ENCODE peak calls at places on chromosomes 13 and 19, in six cellular contexts. Y, E, Z, R, U and W are unnamed samples.

GRCh38 chr19:56091751-56092546 is 29.1 kb downstream of the ZNF787 start:
- DNase-seq in Y (no peak), E (no peak), Z (no peak), R (no peak), U (no peak), W (no peak)

GRCh38 chr19:42512130-42512636 is 16.1 kb downstream of the CEACAM1 start:
- DNase-seq in Y (no peak), E (no peak), Z (no peak), R (no peak), U (no peak), W (no peak)

GRCh38 chr19:35708391-35708790 is 4.0 kb downstream of the ZBTB32 start:
- DNase-seq in Y (no peak), E (no peak), Z (no peak), R (no peak), U (no peak), W (no peak)

GRCh38 chr19:34645551-34645950 is 31.4 kb downstream of the SCGB2B2 start:
- DNase-seq in Y (no peak), E (no peak), Z (no peak), R (no peak), U (no peak), W (no peak)

GRCh38 chr13:108621421-108621820 is 8.0 kb upstream of the MYO16 start:
- DNase-seq in Y (no peak), E (no peak), Z (no peak), R (no peak), U (no peak), W (no peak)

GRCh38 chr13:106689906-106690305 is 122.0 kb upstream of the ARGLU1 start:
- DNase-seq in Y (no peak), E (no peak), Z (no peak), R (no peak), U (no peak), W (no peak)

GRCh38 chr19:5951338-5951861 is 26.5 kb downstream of the RANBP3 start:
- DNase-seq in Y (peak), E (no peak), Z (no peak), R (no peak), U (no peak), W (no peak)

GRCh38 chr19:35442091-35442490 is 6.0 kb upstream of the FFAR2 start:
- DNase-seq in Y (peak), E (no peak), Z (peak), R (no peak), U (no peak), W (no peak)

GRCh38 chr13:97111705-97112104 is 110.4 kb upstream of the MBNL2 start:
- DNase-seq in Y (no peak), E (no peak), Z (no peak), R (no peak), U (no peak), W (no peak)

GRCh38 chr13:32284927-32285632 is 30.1 kb downstream of the ZAR1L start:
- DNase-seq in Y (no peak), E (no peak), Z (no peak), R (peak), U (peak), W (peak)

GRCh38 chr19:13637664-13638063 is 126.7 kb upstream of the MRI1 start:
- DNase-seq in Y (no peak), E (no peak), Z (no peak), R (peak), U (no peak), W (no peak)

GRCh38 chr19:6424190-6424938 is at the start of gene KHSRP:
- DNase-seq in Y (peak), E (no peak), Z (peak), R (no peak), U (no peak), W (peak)

GRCh38 chr19:16335226-16335625 is 10.6 kb downstream of the KLF2 start:
- DNase-seq in Y (no peak), E (no peak), Z (no peak), R (no peak), U (no peak), W (no peak)

GRCh38 chr19:42251572-42251990 is 3.3 kb downstream of the ERF start:
- DNase-seq in Y (no peak), E (no peak), Z (no peak), R (no peak), U (no peak), W (no peak)

GRCh38 chr13:101447852-101448251 is 4.6 kb upstream of the ITGBL1 start:
- DNase-seq in Y (no peak), E (no peak), Z (no peak), R (no peak), U (no peak), W (no peak)

GRCh38 chr13:100797921-100798320 is 123.3 kb upstream of the TMTC4 start:
- DNase-seq in Y (no peak), E (no peak), Z (no peak), R (no peak), U (no peak), W (no peak)

GRCh38 chr19:57720878-57721277 is 6.5 kb downstream of the ZNF671 start:
- DNase-seq in Y (no peak), E (no peak), Z (no peak), R (no peak), U (no peak), W (no peak)

GRCh38 chr13:110312669-110313031 is 5.6 kb downstream of the COL4A2 start:
- DNase-seq in Y (no peak), E (no peak), Z (no peak), R (no peak), U (no peak), W (no peak)

GRCh38 chr19:45075215-45076028 is 856 bp downstream of the ZNF296 start:
- DNase-seq in Y (peak), E (peak), Z (peak), R (peak), U (no peak), W (peak)

GRCh38 chr19:33758541-33759013 is 38.1 kb upstream of the KCTD15 start:
- DNase-seq in Y (no peak), E (no peak), Z (no peak), R (no peak), U (no peak), W (peak)

GRCh38 chr13:98853791-98854191 is 101.3 kb upstream of the SLC15A1 start:
- DNase-seq in Y (no peak), E (no peak), Z (peak), R (no peak), U (no peak), W (no peak)

GRCh38 chr19:5631511-5632240 is 8.8 kb downstream of the SAFB start:
- DNase-seq in Y (no peak), E (no peak), Z (no peak), R (no peak), U (no peak), W (no peak)

GRCh38 chr19:14300281-14300680 is 81.0 kb upstream of the ADGRE5 start:
- DNase-seq in Y (no peak), E (no peak), Z (no peak), R (peak), U (no peak), W (no peak)

GRCh38 chr13:80979035-80979641 is 638.2 kb upstream of the SPRY2 start:
- DNase-seq in Y (peak), E (no peak), Z (no peak), R (peak), U (peak), W (peak)

GRCh38 chr13:49627831-49628652 is at the start of gene ARL11:
- DNase-seq in Y (peak), E (peak), Z (peak), R (no peak), U (no peak), W (peak)

GRCh38 chr13:34156841-34157365 is 339.0 kb downstream of the RFC3 start:
- DNase-seq in Y (peak), E (peak), Z (no peak), R (peak), U (no peak), W (peak)

GRCh38 chr19:58304748-58305064 is 471 bp upstream of the ERVK3-1 start:
- DNase-seq in Y (no peak), E (no peak), Z (no peak), R (no peak), U (no peak), W (no peak)

GRCh38 chr19:44764975-44765948 is 12.4 kb upstream of the CBLC start:
- DNase-seq in Y (no peak), E (no peak), Z (no peak), R (no peak), U (no peak), W (no peak)

GRCh38 chr13:42883771-42884170 is 102.4 kb downstream of the FAM216B start:
- DNase-seq in Y (peak), E (no peak), Z (peak), R (peak), U (peak), W (peak)

GRCh38 chr19:35231956-35232746 is 3.6 kb upstream of the FAM187B start:
- DNase-seq in Y (no peak), E (no peak), Z (no peak), R (no peak), U (no peak), W (no peak)

GRCh38 chr19:11261902-11262839 is at the start of gene DOCK6:
- DNase-seq in Y (peak), E (peak), Z (peak), R (no peak), U (peak), W (peak)
- H3K27ac ChIP-seq in Y (peak), E (peak), Z (peak), R (peak), U (no peak), W (peak)

DNA sequence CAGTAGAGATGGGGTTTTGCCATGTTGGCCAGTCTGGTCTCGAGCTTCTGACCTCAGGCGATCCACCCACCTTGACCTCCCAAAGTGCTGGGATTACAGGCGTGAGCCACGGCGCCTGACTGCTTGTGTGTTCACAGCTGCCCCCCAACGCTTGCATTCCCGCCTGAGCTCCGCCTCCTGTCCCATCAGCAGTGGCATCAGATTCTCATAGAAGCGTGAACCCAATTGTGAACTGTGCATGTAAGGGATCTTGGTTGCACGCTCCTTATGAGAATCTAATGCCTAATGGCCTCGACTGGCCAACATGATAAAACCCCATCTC is 75.9 kb downstream of the GADD45B start:
- DNase-seq in Y (peak), E (peak), Z (no peak), R (no peak), U (no peak), W (no peak)
- H3K27ac ChIP-seq in Y (no peak), E (no peak), Z (no peak), R (no peak), U (no peak), W (no peak)

GRCh38 chr13:46605089-46605488 is 52.1 kb downstream of the LRCH1 start:
- DNase-seq in Y (no peak), E (no peak), Z (no peak), R (no peak), U (no peak), W (peak)
- H3K27ac ChIP-seq in Y (no peak), E (peak), Z (no peak), R (no peak), U (no peak), W (no peak)

DNA sequence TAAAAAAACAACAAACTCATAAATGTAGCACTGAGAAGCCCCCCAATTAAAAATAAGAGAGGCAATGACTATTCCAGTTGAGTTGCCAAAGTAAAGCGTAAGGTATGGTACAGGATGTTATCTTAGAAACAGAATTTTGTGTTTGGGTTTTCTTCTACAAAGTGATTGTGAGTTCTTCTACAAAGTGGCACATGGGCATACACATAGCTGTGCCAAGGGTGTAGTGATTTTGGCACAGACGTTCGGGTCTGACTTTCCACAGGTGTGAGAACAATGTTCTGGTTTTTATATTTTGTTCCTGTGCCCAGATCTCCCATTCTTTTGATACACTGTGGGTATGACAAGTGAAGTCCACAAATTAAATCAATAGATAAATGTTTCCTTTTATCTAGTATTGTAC is 190.1 kb upstream of the CSNK1A1L start:
- DNase-seq in Y (no peak), E (no peak), Z (no peak), R (no peak), U (no peak), W (no peak)
- H3K27ac ChIP-seq in Y (no peak), E (peak), Z (no peak), R (no peak), U (no peak), W (no peak)

DNA sequence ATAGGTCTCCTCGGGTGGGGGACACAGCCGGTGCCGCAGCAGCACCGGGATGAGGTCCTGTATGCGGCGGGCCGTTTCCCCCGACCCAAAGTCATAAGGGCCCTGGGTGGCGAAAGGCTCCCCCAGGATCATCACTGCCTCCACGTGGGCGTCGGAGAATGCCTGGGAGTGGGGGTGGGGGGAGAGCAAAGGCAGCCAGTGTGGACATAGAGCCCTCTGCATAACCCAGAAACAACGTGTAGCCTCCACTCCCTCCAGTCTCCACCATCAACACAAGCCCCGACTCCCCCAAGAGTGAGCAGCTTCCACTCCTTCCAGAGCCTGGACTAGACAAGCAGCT is 1.7 kb upstream of the NUMBL start:
- DNase-seq in Y (no peak), E (no peak), Z (no peak), R (no peak), U (no peak), W (no peak)
- H3K27ac ChIP-seq in Y (no peak), E (peak), Z (peak), R (peak), U (no peak), W (no peak)

GRCh38 chr13:23748591-23748990 is 140.6 kb downstream of the MIPEP start:
- DNase-seq in Y (no peak), E (no peak), Z (no peak), R (no peak), U (no peak), W (peak)
- H3K27ac ChIP-seq in Y (peak), E (no peak), Z (no peak), R (no peak), U (no peak), W (peak)

DNA sequence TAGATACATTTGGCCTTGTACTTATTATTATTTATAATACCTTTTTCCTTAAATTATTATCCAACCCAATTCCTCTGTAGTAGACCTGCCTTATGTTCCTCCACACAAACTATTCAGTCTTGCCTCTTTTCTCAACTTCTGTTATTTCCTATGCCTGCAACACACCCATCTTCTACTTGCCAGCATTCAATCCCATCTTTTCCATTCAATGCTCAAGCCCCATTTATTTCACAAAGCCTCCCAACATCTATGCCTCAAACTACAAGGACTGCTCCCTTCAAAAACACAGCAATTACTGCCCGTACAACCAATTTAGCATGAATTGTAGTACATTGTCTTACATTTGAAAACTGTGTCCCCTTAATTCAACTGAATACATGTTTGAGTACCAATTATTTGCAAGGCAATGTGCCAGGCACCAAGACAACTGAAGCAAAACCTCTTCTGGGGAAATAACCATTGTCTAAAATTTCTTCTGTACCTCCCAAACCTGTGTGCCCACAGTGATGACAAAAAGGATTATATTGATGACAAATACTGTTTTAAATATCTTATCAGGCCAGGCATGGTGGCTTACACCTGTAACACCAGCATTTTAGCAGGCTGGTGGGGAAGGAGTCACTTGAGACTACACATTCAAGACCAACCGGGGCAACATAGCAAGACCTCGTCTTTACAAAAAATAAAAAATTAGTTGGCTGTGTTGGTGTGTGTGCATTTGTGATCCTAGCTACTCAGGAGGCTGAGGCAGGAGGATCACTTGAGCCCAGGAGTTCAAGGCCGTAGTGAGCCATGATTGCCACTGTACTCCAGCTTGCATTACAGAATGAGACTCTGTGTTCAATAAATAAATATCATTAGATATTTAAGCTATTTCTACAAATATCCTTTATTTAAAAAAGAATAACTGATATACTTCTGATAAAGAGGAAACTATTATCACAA is 35.1 kb downstream of the ELF1 start:
- DNase-seq in Y (no peak), E (no peak), Z (no peak), R (no peak), U (no peak), W (peak)
- H3K27ac ChIP-seq in Y (peak), E (peak), Z (peak), R (no peak), U (no peak), W (peak)

GRCh38 chr13:41763772-41764171 is 197.1 kb downstream of the VWA8 start:
- DNase-seq in Y (no peak), E (no peak), Z (no peak), R (no peak), U (no peak), W (no peak)
- H3K27ac ChIP-seq in Y (no peak), E (no peak), Z (no peak), R (no peak), U (no peak), W (no peak)

GRCh38 chr13:51231456-51231855 is 9.3 kb downstream of the FAM124A start:
- DNase-seq in Y (no peak), E (no peak), Z (no peak), R (no peak), U (no peak), W (no peak)
- H3K27ac ChIP-seq in Y (no peak), E (peak), Z (no peak), R (no peak), U (no peak), W (peak)

DNA sequence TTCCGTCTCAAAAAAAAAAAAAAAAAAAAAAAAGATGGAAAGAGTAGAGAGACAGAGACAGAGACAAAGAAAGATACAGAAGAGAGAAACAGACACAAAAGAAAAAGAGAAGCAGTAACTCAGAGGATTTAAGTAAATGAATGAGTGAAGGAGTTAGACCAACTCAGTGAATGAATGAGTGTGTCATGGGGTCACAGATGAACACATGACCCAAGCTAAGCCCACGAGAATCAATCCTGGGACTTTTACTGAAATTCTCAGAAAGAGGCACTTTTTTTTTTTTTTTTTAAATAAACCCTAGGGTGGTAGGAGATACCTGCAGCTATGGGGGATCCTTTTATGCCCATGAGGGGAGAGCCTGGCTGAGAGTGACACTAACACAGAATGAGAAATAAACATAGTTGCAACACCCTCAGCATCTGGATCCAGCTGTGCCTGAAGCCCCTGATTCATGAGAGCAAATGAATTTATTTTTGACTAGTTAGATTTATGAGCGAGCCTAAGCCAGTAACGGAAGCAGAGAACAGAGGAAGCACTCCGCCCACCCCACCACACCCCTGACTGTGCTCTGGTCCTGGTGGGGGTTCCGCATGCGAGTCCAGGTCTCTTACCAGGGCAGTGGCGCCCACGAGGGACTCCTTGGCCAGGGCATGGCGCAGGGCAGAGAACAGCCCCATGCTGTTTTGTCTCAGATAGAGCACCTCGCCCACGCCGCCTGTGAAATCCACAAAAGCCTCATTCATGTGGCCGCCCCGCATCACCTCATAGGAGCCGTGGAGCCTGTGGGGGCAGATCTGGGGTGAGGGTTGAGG is 4.6 kb downstream of the CAPN12 start:
- DNase-seq in Y (no peak), E (no peak), Z (no peak), R (no peak), U (no peak), W (no peak)
- H3K27ac ChIP-seq in Y (no peak), E (no peak), Z (no peak), R (no peak), U (no peak), W (no peak)